ENCODE peak calls at places on chromosomes 13 and 19, in six cellular contexts. G, K, X, V, H and M are unnamed samples.
A peak's percentile ranks its signal among the peaks of the same experiment; 100 is the strongest.

GRCh38 chr13:50948576-50948975 is 39.0 kb downstream of the RNASEH2B start:
- DNase-seq in K (no peak), V (no peak), X (no peak), H (no peak), G (no peak), M (no peak)

GRCh38 chr19:8592231-8593009 is 15.2 kb upstream of the MYO1F start:
- DNase-seq in H (peak; percentile 99), K (peak; percentile 60), G (peak; percentile 99), X (no peak), V (peak; percentile 85), M (peak; percentile 99)

GRCh38 chr13:47109028-47109427 is 212.2 kb upstream of the HTR2A start:
- DNase-seq in G (no peak), V (peak; percentile 31), X (no peak), H (no peak), K (no peak), M (no peak)

GRCh38 chr13:113273856-113274590 is 23.0 kb upstream of the LAMP1 start:
- DNase-seq in H (peak; percentile 67), K (no peak), G (peak; percentile 23), X (no peak), V (no peak), M (no peak)

GRCh38 chr19:34120846-34121639 is 51.3 kb upstream of the LSM14A start:
- DNase-seq in X (peak; percentile 43), K (peak; percentile 87), V (peak; percentile 31), H (no peak), G (peak; percentile 52), M (no peak)

GRCh38 chr13:77036294-77036693 is 9.3 kb upstream of the FBXL3 start:
- DNase-seq in H (no peak), X (no peak), K (no peak), G (no peak), V (no peak), M (no peak)

GRCh38 chr19:14383898-14384669 is 2.8 kb downstream of the ADGRE5 start:
- DNase-seq in K (no peak), G (peak; percentile 63), X (no peak), H (peak; percentile 84), V (no peak), M (peak; percentile 53)

GRCh38 chr13:22074403-22074802 is 403.5 kb downstream of the FGF9 start:
- DNase-seq in V (no peak), H (no peak), X (no peak), G (no peak), K (no peak), M (no peak)

GRCh38 chr13:62212246-62212645 is 796.6 kb upstream of the PCDH20 start:
- DNase-seq in V (no peak), X (no peak), G (no peak), K (no peak), H (no peak), M (no peak)

GRCh38 chr13:103236213-103236612 is 170.0 kb upstream of the SLC10A2 start:
- DNase-seq in X (no peak), H (no peak), K (no peak), G (no peak), V (no peak), M (no peak)

GRCh38 chr13:42064259-42064658 is 15.8 kb downstream of the DGKH start:
- DNase-seq in X (no peak), H (no peak), G (no peak), V (no peak), K (no peak), M (no peak)

GRCh38 chr13:54261856-54262255 is 1233.2 kb downstream of the OLFM4 start:
- DNase-seq in K (no peak), X (no peak), H (no peak), V (no peak), G (no peak), M (no peak)

GRCh38 chr19:48646192-48646911 is 365 bp upstream of the CA11 start:
- DNase-seq in H (peak; percentile 95), X (peak; percentile 77), V (peak; percentile 91), G (peak; percentile 92), K (peak; percentile 97), M (peak; percentile 92)

GRCh38 chr13:113413178-113413897 is 40.0 kb downstream of the ADPRHL1 start:
- DNase-seq in G (no peak), X (no peak), V (no peak), K (no peak), H (no peak), M (no peak)

GRCh38 chr19:2042485-2043268 is 8.4 kb downstream of the MKNK2 start:
- DNase-seq in V (peak; percentile 60), K (no peak), X (no peak), G (no peak), H (peak; percentile 81), M (peak; percentile 58)
- H3K4me1 ChIP-seq in V (peaks cover 67% of the 10 kb centered on the region), K (peaks cover 78% of the 10 kb centered on the region), X (peaks cover 31% of the 10 kb centered on the region), G (peaks cover 90% of the 10 kb centered on the region), H (peaks cover 73% of the 10 kb centered on the region), M (peaks cover 6% of the 10 kb centered on the region)

GRCh38 chr13:45409993-45410392 is 8.2 kb downstream of the SLC25A30 start:
- DNase-seq in K (no peak), X (no peak), H (no peak), G (no peak), V (no peak), M (no peak)
- H3K4me3 ChIP-seq in K (no peak overlapping the region), X (no peak overlapping the region), H (no peak overlapping the region), G (no peak overlapping the region), V (no peak overlapping the region), M (no peak overlapping the region)

GRCh38 chr19:52172347-52172746 is 926 bp upstream of the ZNF836 start:
- DNase-seq in V (no peak), X (no peak), H (no peak), K (no peak), G (no peak), M (no peak)

GRCh38 chr19:52170304-52170703 is 1.1 kb downstream of the ZNF836 start:
- DNase-seq in H (no peak), X (no peak), K (no peak), G (no peak), V (no peak), M (no peak)

GRCh38 chr19:52176574-52176973 is 5.2 kb upstream of the ZNF836 start:
- DNase-seq in X (no peak), G (no peak), H (no peak), V (peak; percentile 53), K (no peak), M (no peak)

GRCh38 chr19:52170863-52171320 is 529 bp downstream of the ZNF836 start:
- DNase-seq in H (peak; percentile 67), K (no peak), X (no peak), G (no peak), V (no peak), M (peak; percentile 41)

GRCh38 chr19:52171321-52172169 is at the start of gene ZNF836:
- DNase-seq in V (peak; percentile 92), K (peak; percentile 54), H (peak; percentile 96), G (peak; percentile 76), X (no peak), M (peak; percentile 92)
- TF ChIP-seq POLR2A in V (no peak), K (no peak), H (no peak), G (no peak), X (no peak), M (peak; percentile 22)

DNA sequence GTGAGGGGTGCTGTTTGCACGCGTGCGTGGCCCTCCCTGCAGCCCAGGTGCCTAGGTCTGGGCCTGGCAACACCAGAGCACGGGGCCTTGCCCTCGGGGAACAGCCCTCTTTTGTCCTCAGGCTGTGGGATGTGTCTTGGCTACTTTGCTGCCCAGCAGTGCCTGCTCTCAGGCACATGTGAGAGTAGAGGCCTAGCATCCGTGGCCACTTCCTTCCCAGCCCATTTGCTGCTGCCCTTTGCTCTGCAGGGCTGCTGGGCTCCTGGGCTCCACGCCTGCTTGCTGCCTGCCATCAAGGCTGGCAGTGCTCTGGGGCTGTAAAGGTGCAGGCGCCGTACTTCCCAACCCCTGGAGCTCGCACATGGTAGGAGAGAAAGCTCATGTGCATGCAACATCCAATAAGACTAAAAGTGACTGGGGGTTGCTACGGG is 46.6 kb downstream of the CAPN12 start:
- DNase-seq in H (no peak), K (no peak), V (no peak), X (no peak), G (no peak), M (no peak)
- H3K4me1 ChIP-seq in H (peaks cover 98% of the 10 kb centered on the region), K (peaks cover 98% of the 10 kb centered on the region), V (peaks cover 93% of the 10 kb centered on the region), X (peaks cover 21% of the 10 kb centered on the region), G (peaks cover 22% of the 10 kb centered on the region), M (peaks cover 28% of the 10 kb centered on the region)

GRCh38 chr13:59621791-59622190 is 541.9 kb downstream of the DIAPH3 start:
- DNase-seq in G (no peak), V (no peak), H (no peak), X (no peak), K (no peak), M (no peak)
- H3K4me3 ChIP-seq in G (no peak overlapping the region), V (no peak overlapping the region), H (no peak overlapping the region), X (no peak overlapping the region), K (no peak overlapping the region), M (no peak overlapping the region)